ENCODE peak calls at places on chromosomes 12 and 14, in five cellular contexts. One of them, this sample, is unnamed. For H3K36me3, the result is how much of the 10 kb centered on the place peaks cover.

GRCh38 chr14:22314183-22314820 is 274.7 kb downstream of the DAD1 start:
- DNase-seq in OCI-LY7: peak
- DNase-seq in CD4-positive, alpha-beta memory T cell: no peak
- DNase-seq in GM23248: peak
- DNase-seq in left ventricle myocardium inferior: no peak
- DNase-seq in this sample: no peak

GRCh38 chr12:94614288-94614721 is 36.1 kb downstream of the TMCC3 start:
- DNase-seq in OCI-LY7: no peak
- DNase-seq in GM23248: no peak
- DNase-seq in left ventricle myocardium inferior: no peak
- DNase-seq in CD4-positive, alpha-beta memory T cell: no peak
- DNase-seq in this sample: no peak

GRCh38 chr12:89707992-89708792 is 446 bp downstream of the ATP2B1 start:
- DNase-seq in CD4-positive, alpha-beta memory T cell: peak
- DNase-seq in OCI-LY7: peak
- DNase-seq in left ventricle myocardium inferior: peak
- DNase-seq in GM23248: peak
- DNase-seq in this sample: peak

GRCh38 chr12:75756771-75757170 is 245.4 kb upstream of the KRR1 start:
- DNase-seq in GM23248: no peak
- DNase-seq in left ventricle myocardium inferior: no peak
- DNase-seq in CD4-positive, alpha-beta memory T cell: no peak
- DNase-seq in OCI-LY7: no peak
- DNase-seq in this sample: no peak

GRCh38 chr12:91662021-91662420 is 479.4 kb upstream of the DCN start:
- DNase-seq in left ventricle myocardium inferior: no peak
- DNase-seq in GM23248: no peak
- DNase-seq in CD4-positive, alpha-beta memory T cell: no peak
- DNase-seq in OCI-LY7: no peak
- DNase-seq in this sample: no peak

GRCh38 chr14:38964630-38965029 is 138.4 kb downstream of the SEC23A start:
- DNase-seq in GM23248: peak
- DNase-seq in OCI-LY7: no peak
- DNase-seq in left ventricle myocardium inferior: no peak
- DNase-seq in CD4-positive, alpha-beta memory T cell: no peak
- DNase-seq in this sample: no peak

GRCh38 chr12:4293299-4293941 is 19.9 kb downstream of the CCND2 start:
- DNase-seq in CD4-positive, alpha-beta memory T cell: peak
- DNase-seq in OCI-LY7: no peak
- DNase-seq in GM23248: no peak
- DNase-seq in left ventricle myocardium inferior: no peak
- DNase-seq in this sample: no peak

GRCh38 chr12:25495336-25496097 is 57.6 kb downstream of the LMNTD1 start:
- DNase-seq in OCI-LY7: no peak
- DNase-seq in left ventricle myocardium inferior: no peak
- DNase-seq in GM23248: peak
- DNase-seq in CD4-positive, alpha-beta memory T cell: no peak
- DNase-seq in this sample: peak

GRCh38 chr12:131043401-131043871 is 89.7 kb downstream of the ADGRD1 start:
- DNase-seq in left ventricle myocardium inferior: no peak
- DNase-seq in CD4-positive, alpha-beta memory T cell: no peak
- DNase-seq in GM23248: no peak
- DNase-seq in OCI-LY7: no peak
- DNase-seq in this sample: no peak

GRCh38 chr12:15855646-15856045 is 26.5 kb upstream of the STRAP start:
- DNase-seq in OCI-LY7: no peak
- DNase-seq in left ventricle myocardium inferior: no peak
- DNase-seq in CD4-positive, alpha-beta memory T cell: no peak
- DNase-seq in GM23248: peak
- DNase-seq in this sample: no peak

GRCh38 chr14:33916663-33917565 is 34.0 kb downstream of the EGLN3 start:
- DNase-seq in left ventricle myocardium inferior: no peak
- DNase-seq in GM23248: peak
- DNase-seq in OCI-LY7: no peak
- DNase-seq in CD4-positive, alpha-beta memory T cell: no peak
- DNase-seq in this sample: peak

GRCh38 chr12:10867381-10867780 is 16.7 kb downstream of the PRH1 start:
- DNase-seq in CD4-positive, alpha-beta memory T cell: no peak
- DNase-seq in OCI-LY7: no peak
- DNase-seq in left ventricle myocardium inferior: no peak
- DNase-seq in GM23248: no peak
- DNase-seq in this sample: no peak

GRCh38 chr14:36973806-36974442 is 198.5 kb downstream of the SLC25A21 start:
- DNase-seq in GM23248: peak
- DNase-seq in left ventricle myocardium inferior: no peak
- DNase-seq in CD4-positive, alpha-beta memory T cell: no peak
- DNase-seq in OCI-LY7: no peak
- DNase-seq in this sample: no peak

GRCh38 chr14:100159107-100159864 is at the start of gene DEGS2:
- DNase-seq in CD4-positive, alpha-beta memory T cell: peak
- DNase-seq in OCI-LY7: peak
- DNase-seq in left ventricle myocardium inferior: no peak
- DNase-seq in GM23248: peak
- DNase-seq in this sample: no peak

GRCh38 chr14:21097616-21098133 is 780 bp downstream of the ZNF219 start:
- DNase-seq in OCI-LY7: peak
- DNase-seq in CD4-positive, alpha-beta memory T cell: no peak
- DNase-seq in left ventricle myocardium inferior: no peak
- DNase-seq in GM23248: no peak
- DNase-seq in this sample: no peak

GRCh38 chr12:104865080-104865479 is 93.0 kb downstream of the SLC41A2 start:
- DNase-seq in left ventricle myocardium inferior: no peak
- DNase-seq in OCI-LY7: peak
- DNase-seq in CD4-positive, alpha-beta memory T cell: no peak
- DNase-seq in GM23248: no peak
- DNase-seq in this sample: no peak

GRCh38 chr12:26715232-26715631 is 117.8 kb downstream of the ITPR2 start:
- DNase-seq in OCI-LY7: no peak
- DNase-seq in GM23248: no peak
- DNase-seq in CD4-positive, alpha-beta memory T cell: no peak
- DNase-seq in left ventricle myocardium inferior: no peak
- DNase-seq in this sample: no peak

GRCh38 chr12:15037091-15037723 is 64.4 kb downstream of the PDE6H start:
- DNase-seq in left ventricle myocardium inferior: no peak
- DNase-seq in CD4-positive, alpha-beta memory T cell: no peak
- DNase-seq in OCI-LY7: no peak
- DNase-seq in GM23248: no peak
- DNase-seq in this sample: no peak

GRCh38 chr14:68619805-68620574 is 172.9 kb downstream of the ZFP36L1 start:
- DNase-seq in OCI-LY7: no peak
- DNase-seq in CD4-positive, alpha-beta memory T cell: no peak
- DNase-seq in GM23248: peak
- DNase-seq in left ventricle myocardium inferior: peak
- DNase-seq in this sample: no peak

GRCh38 chr14:56630707-56631106 is 51.1 kb downstream of the TMEM260 start:
- DNase-seq in CD4-positive, alpha-beta memory T cell: no peak
- DNase-seq in left ventricle myocardium inferior: no peak
- DNase-seq in OCI-LY7: no peak
- DNase-seq in GM23248: peak
- DNase-seq in this sample: no peak
- H3K36me3 ChIP-seq in CD4-positive, alpha-beta memory T cell: under half
- H3K36me3 ChIP-seq in left ventricle myocardium inferior: half or more
- H3K36me3 ChIP-seq in OCI-LY7: half or more
- H3K36me3 ChIP-seq in GM23248: under half
- H3K36me3 ChIP-seq in this sample: under half

GRCh38 chr12:118358008-118358359 is 14.7 kb downstream of the TAOK3 start:
- DNase-seq in GM23248: no peak
- DNase-seq in CD4-positive, alpha-beta memory T cell: no peak
- DNase-seq in left ventricle myocardium inferior: no peak
- DNase-seq in OCI-LY7: no peak
- DNase-seq in this sample: no peak

GRCh38 chr12:118357327-118358007 is 15.2 kb downstream of the TAOK3 start:
- DNase-seq in CD4-positive, alpha-beta memory T cell: peak
- DNase-seq in OCI-LY7: peak
- DNase-seq in left ventricle myocardium inferior: no peak
- DNase-seq in GM23248: peak
- DNase-seq in this sample: no peak

GRCh38 chr12:118360785-118361404 is 11.8 kb downstream of the TAOK3 start:
- DNase-seq in GM23248: peak
- DNase-seq in left ventricle myocardium inferior: no peak
- DNase-seq in CD4-positive, alpha-beta memory T cell: no peak
- DNase-seq in OCI-LY7: no peak
- DNase-seq in this sample: no peak

GRCh38 chr12:118358607-118359540 is 13.8 kb downstream of the TAOK3 start:
- DNase-seq in left ventricle myocardium inferior: no peak
- DNase-seq in OCI-LY7: peak
- DNase-seq in GM23248: no peak
- DNase-seq in CD4-positive, alpha-beta memory T cell: no peak
- DNase-seq in this sample: no peak

DNA sequence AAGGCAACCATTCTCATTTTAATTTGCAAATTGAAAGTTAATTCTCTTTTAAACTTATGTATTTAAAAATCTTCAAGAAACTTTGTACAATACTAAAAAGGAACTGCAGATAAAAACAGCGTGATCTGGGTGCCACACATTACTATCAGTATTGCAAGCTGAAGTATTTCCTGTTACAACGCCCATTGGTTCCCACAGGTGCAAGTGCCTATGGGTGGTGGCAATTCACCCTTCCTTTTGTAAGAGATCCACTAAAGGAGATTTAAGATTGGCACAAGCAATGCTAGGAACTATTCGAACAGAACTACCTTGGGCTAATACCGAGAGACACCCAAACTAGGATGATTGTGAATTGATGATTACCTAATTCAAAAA is 13.2 kb downstream of the TAOK3 start:
- DNase-seq in GM23248: no peak
- DNase-seq in left ventricle myocardium inferior: no peak
- DNase-seq in CD4-positive, alpha-beta memory T cell: peak
- DNase-seq in OCI-LY7: peak
- DNase-seq in this sample: no peak
- H3K4me3 ChIP-seq in GM23248: no peak
- H3K4me3 ChIP-seq in left ventricle myocardium inferior: no peak
- H3K4me3 ChIP-seq in CD4-positive, alpha-beta memory T cell: peak
- H3K4me3 ChIP-seq in OCI-LY7: peak
- H3K4me3 ChIP-seq in this sample: no peak

GRCh38 chr14:64444140-64444539 is 21.2 kb upstream of the AKAP5 start:
- DNase-seq in OCI-LY7: no peak
- DNase-seq in CD4-positive, alpha-beta memory T cell: no peak
- DNase-seq in left ventricle myocardium inferior: no peak
- DNase-seq in GM23248: no peak
- DNase-seq in this sample: no peak
- H3K36me3 ChIP-seq in OCI-LY7: half or more
- H3K36me3 ChIP-seq in CD4-positive, alpha-beta memory T cell: under half
- H3K36me3 ChIP-seq in left ventricle myocardium inferior: half or more
- H3K36me3 ChIP-seq in GM23248: under half
- H3K36me3 ChIP-seq in this sample: under half

GRCh38 chr14:93708311-93708734 is 80.0 kb downstream of the PRIMA1 start:
- DNase-seq in OCI-LY7: no peak
- DNase-seq in GM23248: no peak
- DNase-seq in left ventricle myocardium inferior: no peak
- DNase-seq in CD4-positive, alpha-beta memory T cell: no peak
- DNase-seq in this sample: no peak

GRCh38 chr14:93709249-93709648 is 79.0 kb downstream of the PRIMA1 start:
- DNase-seq in CD4-positive, alpha-beta memory T cell: no peak
- DNase-seq in OCI-LY7: no peak
- DNase-seq in GM23248: peak
- DNase-seq in left ventricle myocardium inferior: no peak
- DNase-seq in this sample: no peak

GRCh38 chr14:93706360-93706955 is 81.8 kb downstream of the PRIMA1 start:
- DNase-seq in OCI-LY7: no peak
- DNase-seq in CD4-positive, alpha-beta memory T cell: no peak
- DNase-seq in GM23248: no peak
- DNase-seq in left ventricle myocardium inferior: no peak
- DNase-seq in this sample: no peak

GRCh38 chr14:93707475-93707874 is 80.8 kb downstream of the PRIMA1 start:
- DNase-seq in OCI-LY7: no peak
- DNase-seq in GM23248: no peak
- DNase-seq in CD4-positive, alpha-beta memory T cell: no peak
- DNase-seq in left ventricle myocardium inferior: no peak
- DNase-seq in this sample: no peak

DNA sequence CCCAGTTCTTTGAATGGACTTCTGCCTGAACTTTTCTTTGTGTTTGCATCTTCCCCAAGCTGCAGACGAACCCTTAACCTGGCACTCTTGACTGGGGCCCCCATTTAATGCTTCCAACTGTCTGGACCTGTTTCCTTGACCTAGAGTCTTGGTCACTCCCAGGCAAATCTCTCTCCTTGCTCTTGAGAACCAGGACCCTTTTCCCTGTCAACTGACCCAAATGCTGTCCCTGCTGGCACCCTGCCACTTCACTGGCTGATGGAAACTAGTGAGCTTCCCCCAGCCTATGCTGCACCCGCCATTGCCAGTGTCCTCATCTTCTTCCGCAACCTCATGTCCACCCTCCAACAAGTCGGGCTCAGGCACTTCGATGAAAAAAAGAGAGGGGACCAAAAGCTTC is 79.5 kb downstream of the PRIMA1 start:
- DNase-seq in OCI-LY7: no peak
- DNase-seq in GM23248: no peak
- DNase-seq in CD4-positive, alpha-beta memory T cell: no peak
- DNase-seq in left ventricle myocardium inferior: no peak
- DNase-seq in this sample: no peak
- H3K4me3 ChIP-seq in OCI-LY7: no peak
- H3K4me3 ChIP-seq in GM23248: no peak
- H3K4me3 ChIP-seq in CD4-positive, alpha-beta memory T cell: no peak
- H3K4me3 ChIP-seq in left ventricle myocardium inferior: no peak
- H3K4me3 ChIP-seq in this sample: no peak

GRCh38 chr12:58873496-58873895 is 46.8 kb downstream of the LRIG3 start:
- DNase-seq in OCI-LY7: no peak
- DNase-seq in left ventricle myocardium inferior: no peak
- DNase-seq in CD4-positive, alpha-beta memory T cell: no peak
- DNase-seq in GM23248: peak
- DNase-seq in this sample: no peak

GRCh38 chr12:58882796-58883195 is 37.5 kb downstream of the LRIG3 start:
- DNase-seq in GM23248: no peak
- DNase-seq in left ventricle myocardium inferior: no peak
- DNase-seq in OCI-LY7: no peak
- DNase-seq in CD4-positive, alpha-beta memory T cell: no peak
- DNase-seq in this sample: no peak

GRCh38 chr12:58871557-58871956 is 48.7 kb downstream of the LRIG3 start:
- DNase-seq in GM23248: peak
- DNase-seq in left ventricle myocardium inferior: no peak
- DNase-seq in CD4-positive, alpha-beta memory T cell: no peak
- DNase-seq in OCI-LY7: no peak
- DNase-seq in this sample: no peak

GRCh38 chr12:58877243-58877743 is 43.0 kb downstream of the LRIG3 start:
- DNase-seq in left ventricle myocardium inferior: no peak
- DNase-seq in GM23248: peak
- DNase-seq in OCI-LY7: no peak
- DNase-seq in CD4-positive, alpha-beta memory T cell: no peak
- DNase-seq in this sample: peak
- H3K36me3 ChIP-seq in left ventricle myocardium inferior: half or more
- H3K36me3 ChIP-seq in GM23248: half or more
- H3K36me3 ChIP-seq in OCI-LY7: under half
- H3K36me3 ChIP-seq in CD4-positive, alpha-beta memory T cell: under half
- H3K36me3 ChIP-seq in this sample: half or more